ENCODE peak calls at places on chromosomes 7 and 10, in seven cellular contexts. H, J, Z, I, S, T and N are unnamed samples.
A peak's percentile ranks its signal among the peaks of the same experiment; 100 is the strongest.

GRCh38 chr10:62384057-62384446 is 9.9 kb downstream of the ZNF365 start:
- DNase-seq in T (peak; percentile 80), Z (no peak), I (no peak), J (no peak), S (peak; percentile 76), H (no peak), N (no peak)

GRCh38 chr7:116686812-116687419 is 14.9 kb downstream of the MET start:
- DNase-seq in J (no peak), T (no peak), H (no peak), Z (no peak), I (no peak), S (no peak), N (no peak)

GRCh38 chr7:12103948-12104347 is 107.1 kb upstream of the TMEM106B start:
- DNase-seq in Z (no peak), I (no peak), J (no peak), T (no peak), S (no peak), H (no peak), N (no peak)

GRCh38 chr10:60742512-60742911 is 35.8 kb upstream of the CDK1 start:
- DNase-seq in H (no peak), T (no peak), Z (no peak), S (no peak), J (no peak), I (no peak), N (no peak)

GRCh38 chr7:16762177-16762576 is 8.6 kb downstream of the TSPAN13 start:
- DNase-seq in I (no peak), H (no peak), Z (no peak), J (no peak), T (no peak), S (no peak), N (no peak)

GRCh38 chr10:128633864-128634541 is 507.8 kb upstream of the MKI67 start:
- DNase-seq in T (no peak), Z (no peak), J (no peak), S (no peak), H (no peak), I (no peak), N (no peak)

GRCh38 chr10:61978965-61979364 is 77.5 kb downstream of the ARID5B start:
- DNase-seq in Z (no peak), I (no peak), H (no peak), S (no peak), T (no peak), J (no peak), N (no peak)

GRCh38 chr10:78200686-78201085 is 167.0 kb downstream of the RPS24 start:
- DNase-seq in T (no peak), S (no peak), Z (no peak), I (no peak), J (no peak), H (no peak), N (no peak)

GRCh38 chr7:143214789-143215679 is 6.8 kb upstream of the TAS2R40 start:
- DNase-seq in J (peak; percentile 49), Z (peak; percentile 35), I (peak; percentile 55), S (peak; percentile 94), T (peak; percentile 90), H (peak; percentile 89), N (peak; percentile 39)

GRCh38 chr7:80611779-80612178 is 26.7 kb upstream of the CD36 start:
- DNase-seq in H (no peak), I (no peak), Z (no peak), T (peak; percentile 63), S (peak; percentile 68), J (no peak), N (no peak)

GRCh38 chr7:13179011-13179574 is 491.7 kb downstream of the ARL4A start:
- DNase-seq in Z (no peak), T (peak; percentile 12), H (peak; percentile 3), J (no peak), I (no peak), S (peak; percentile 13), N (no peak)

GRCh38 chr7:12768948-12769347 is 81.5 kb downstream of the ARL4A start:
- DNase-seq in T (no peak), H (no peak), J (no peak), Z (no peak), S (no peak), I (no peak), N (no peak)

GRCh38 chr7:75045881-75046280 is 27.7 kb downstream of the RCC1L start:
- DNase-seq in T (no peak), H (no peak), J (no peak), I (no peak), S (no peak), Z (no peak), N (no peak)

GRCh38 chr10:114879541-114880158 is 58.1 kb downstream of the FHIP2A start:
- DNase-seq in I (no peak), S (peak; percentile 36), Z (no peak), H (peak; percentile 45), T (peak; percentile 44), J (no peak), N (no peak)

GRCh38 chr7:20798081-20798693 is 11.5 kb upstream of the SP8 start:
- DNase-seq in I (no peak), J (no peak), S (no peak), H (no peak), T (no peak), Z (no peak), N (no peak)

GRCh38 chr10:70480254-70480861 is 1.8 kb downstream of the PALD1 start:
- DNase-seq in S (no peak), T (no peak), I (no peak), H (peak; percentile 86), J (no peak), Z (no peak), N (no peak)

GRCh38 chr7:100266576-100267354 is 40.7 kb upstream of the SPDYE3 start:
- DNase-seq in H (no peak), T (no peak), I (no peak), S (no peak), J (no peak), Z (no peak), N (no peak)

GRCh38 chr10:71972746-71973695 is 8.8 kb downstream of the CHST3 start:
- DNase-seq in I (no peak), S (no peak), H (no peak), J (no peak), T (no peak), Z (no peak), N (no peak)

GRCh38 chr7:15334524-15335269 is 227.1 kb downstream of the AGMO start:
- DNase-seq in H (no peak), I (no peak), J (no peak), T (peak; percentile 4), S (no peak), Z (no peak), N (no peak)

GRCh38 chr10:490891-491571 is 198.4 kb downstream of the DIP2C start:
- DNase-seq in J (no peak), H (no peak), Z (no peak), I (peak; percentile 51), T (peak; percentile 82), S (peak; percentile 82), N (peak; percentile 15)

GRCh38 chr7:39624202-39624807 is 933 bp downstream of the RALA start:
- DNase-seq in Z (no peak), T (peak; percentile 59), I (no peak), S (peak; percentile 60), H (peak; percentile 24), J (no peak), N (no peak)

GRCh38 chr7:112157072-112157471 is 49.1 kb downstream of the DOCK4 start:
- DNase-seq in H (no peak), S (peak; percentile 59), J (no peak), I (no peak), T (peak; percentile 89), Z (peak; percentile 45), N (no peak)

GRCh38 chr7:101696-102376 is 90.5 kb upstream of the FAM20C start:
- DNase-seq in T (peak; percentile 94), I (no peak), S (peak; percentile 30), H (no peak), J (no peak), Z (no peak), N (no peak)

GRCh38 chr7:19094971-19095370 is 22.5 kb downstream of the TWIST1 start:
- DNase-seq in Z (no peak), I (no peak), H (no peak), S (no peak), T (no peak), J (no peak), N (no peak)

GRCh38 chr10:113552723-113553122 is at the start of gene HABP2:
- DNase-seq in J (no peak), Z (no peak), S (no peak), H (no peak), T (no peak), I (no peak), N (no peak)

GRCh38 chr10:115963848-115964247 is 309.2 kb downstream of the GFRA1 start:
- DNase-seq in T (no peak), Z (no peak), S (peak; percentile 7), J (no peak), I (no peak), H (no peak), N (no peak)
- TF ChIP-seq CTCF in T (peak; percentile 12), Z (no peak), S (no peak), J (no peak), I (no peak), H (no peak), N (no peak)

GRCh38 chr7:27689045-27689877 is 26.6 kb upstream of the HIBADH start:
- DNase-seq in J (peak; percentile 29), T (no peak), S (peak; percentile 72), Z (no peak), I (no peak), H (peak; percentile 78), N (no peak)
- TF ChIP-seq CTCF in J (peak; percentile 83), T (peak; percentile 22), S (peak; percentile 52), Z (no peak), I (no peak), H (peak; percentile 92), N (peak; percentile 11)

DNA sequence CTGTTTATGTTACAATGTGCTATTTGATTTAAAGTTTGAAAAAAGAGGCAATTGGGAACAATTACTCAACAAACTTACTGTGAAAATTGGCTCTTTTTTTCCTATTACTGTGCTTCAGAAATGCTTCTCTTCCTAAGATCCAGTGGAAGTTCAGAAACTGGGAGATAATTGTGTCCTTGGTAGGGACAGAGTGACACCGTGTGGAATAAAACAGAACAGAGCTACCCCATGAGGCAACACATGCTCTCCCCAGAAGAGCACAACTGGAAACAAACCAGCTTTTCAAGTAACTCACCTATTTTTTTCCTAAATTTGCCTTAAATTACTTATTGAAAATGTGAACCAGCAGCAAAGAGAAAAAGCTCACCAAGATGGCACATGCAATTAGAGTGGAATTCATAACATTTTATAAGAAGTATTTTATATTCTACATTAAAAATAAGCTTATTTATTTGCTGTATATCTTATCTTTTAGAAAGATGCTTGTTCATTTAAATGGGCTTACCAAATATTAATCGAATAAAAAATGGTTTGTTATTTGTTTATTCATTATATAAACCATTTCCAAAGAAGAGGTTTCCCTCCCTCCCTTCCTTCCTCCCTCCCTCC is 346.1 kb upstream of the ANKRD30A start:
- DNase-seq in H (no peak), T (peak; percentile 76), J (peak; percentile 9), Z (no peak), I (peak; percentile 19), S (peak; percentile 92), N (peak; percentile 21)
- TF ChIP-seq CTCF in H (peak; percentile 58), T (peak; percentile 84), J (peak; percentile 71), Z (peak; percentile 41), I (no peak), S (peak; percentile 80), N (peak; percentile 62)

GRCh38 chr10:97356318-97356914 is 21.9 kb upstream of the FRAT2 start:
- DNase-seq in J (no peak), Z (no peak), T (peak; percentile 50), I (no peak), H (peak; percentile 53), S (no peak), N (no peak)
- TF ChIP-seq CTCF in J (no peak), Z (no peak), T (no peak), I (no peak), H (no peak), S (no peak), N (no peak)